ENCODE peak calls at places on chromosome 3, in ten cellular contexts. H is heart left ventricle; A is progenitor cell of endocrine pancreas; G is body of pancreas; B is stomach; S is AG09319; C is WERI-Rb-1; L is cardiac fibroblast; D is CD8-positive, alpha-beta T cell; V is nephron progenitor cell. M is an unnamed sample.

GRCh38 chr3:81545572-81545971 is 215.9 kb downstream of the GBE1 start:
- DNase-seq in V (no peak), D (no peak), L (peak; percentile 29), G (no peak), S (no peak), B (no peak), A (no peak), C (no peak), H (no peak), M (no peak)

GRCh38 chr3:123480428-123480827 is 31.5 kb upstream of the ADCY5 start:
- DNase-seq in S (no peak), C (no peak), L (no peak), A (no peak), D (no peak), B (no peak), H (no peak), G (no peak), V (no peak), M (no peak)

GRCh38 chr3:184683900-184684560 is 27.8 kb downstream of the MAGEF1 start:
- DNase-seq in S (no peak), A (no peak), H (no peak), D (no peak), B (no peak), C (no peak), L (no peak), V (no peak), G (no peak), M (no peak)

GRCh38 chr3:12993623-12994356 is 79.4 kb downstream of the IQSEC1 start:
- DNase-seq in S (no peak), A (peak; percentile 38), H (no peak), G (peak; percentile 53), L (no peak), C (no peak), V (peak; percentile 67), D (no peak), B (peak; percentile 46), M (peak; percentile 27)

GRCh38 chr3:121894191-121894990 is at the start of gene SLC15A2:
- DNase-seq in A (no peak), B (peak; percentile 45), S (no peak), L (peak; percentile 25), C (peak; percentile 11), H (peak; percentile 18), G (peak; percentile 75), V (no peak), D (no peak), M (no peak)

GRCh38 chr3:146895026-146895749 is 290.0 kb upstream of the PLSCR5 start:
- DNase-seq in G (no peak), A (no peak), S (peak; percentile 30), L (peak; percentile 2), C (no peak), D (no peak), B (no peak), V (no peak), H (no peak), M (no peak)

GRCh38 chr3:134694946-134695543 is 44.2 kb upstream of the KY start:
- DNase-seq in H (no peak), B (no peak), C (no peak), V (no peak), L (no peak), S (no peak), G (no peak), A (no peak), D (no peak), M (no peak)

GRCh38 chr3:61060421-61060861 is 190.8 kb downstream of the FHIT start:
- DNase-seq in C (peak; percentile 78), B (no peak), G (no peak), S (no peak), L (no peak), A (no peak), H (no peak), D (no peak), V (no peak), M (no peak)

DNA sequence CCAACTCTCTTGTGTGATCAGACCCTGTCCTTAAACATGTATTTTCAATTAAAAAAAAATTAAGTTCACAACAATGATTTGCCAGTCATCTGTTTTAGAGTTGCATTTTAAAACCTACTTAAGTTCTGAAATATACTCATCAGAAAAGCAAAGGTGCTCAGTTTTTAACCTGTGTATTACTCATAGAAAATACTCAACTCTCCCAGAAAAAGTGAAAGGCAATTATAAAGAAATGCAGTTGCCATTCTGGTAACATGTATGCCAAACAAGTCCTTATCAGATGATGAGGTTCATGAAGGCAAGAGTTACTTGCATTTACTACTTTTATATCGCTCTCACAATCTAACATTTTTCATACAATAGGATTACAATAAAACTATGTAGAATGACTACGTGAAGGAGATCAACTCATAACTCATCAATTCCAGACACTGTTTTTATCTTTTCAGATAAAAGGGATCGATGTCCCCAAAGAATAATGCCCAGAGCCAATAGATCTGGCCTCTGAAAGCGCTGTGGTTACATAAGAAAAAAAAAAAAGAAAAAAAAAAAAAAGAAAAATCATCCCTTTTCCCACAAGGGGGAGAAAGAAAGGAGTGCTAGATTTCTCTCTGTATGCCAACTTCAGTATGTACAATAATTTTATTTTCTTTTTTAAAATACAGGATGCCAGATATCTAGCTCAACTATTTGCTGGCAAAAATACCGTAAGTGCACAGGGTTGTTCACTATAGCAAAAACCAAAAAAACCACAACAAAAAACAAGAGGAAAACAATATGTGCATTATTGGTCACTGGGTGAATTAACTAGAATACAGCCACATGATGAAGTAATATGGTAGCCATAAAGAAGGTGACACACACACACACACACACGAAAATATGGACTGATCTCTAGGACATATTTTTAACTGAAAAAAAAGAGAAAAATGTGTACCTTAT is 137.4 kb downstream of the NR1I2 start:
- DNase-seq in B (no peak), G (no peak), D (no peak), C (no peak), A (no peak), S (no peak), H (no peak), V (no peak), L (peak; percentile 5), M (no peak)
- TF ChIP-seq CTCF in B (no peak), G (no peak), D (no peak), C (no peak), A (peak; percentile 33), S (no peak), H (no peak), V (no peak), L (peak; percentile 19), M (peak; percentile 35)

GRCh38 chr3:129722527-129722926 is 116.1 kb upstream of the PLXND1 start:
- DNase-seq in B (no peak), D (no peak), V (no peak), H (no peak), A (no peak), C (no peak), S (no peak), L (no peak), G (no peak), M (no peak)
- TF ChIP-seq CTCF in B (no peak), D (no peak), V (no peak), H (no peak), A (no peak), C (no peak), S (no peak), L (no peak), G (no peak), M (no peak)

GRCh38 chr3:133440652-133441051 is 40.8 kb downstream of the BFSP2 start:
- DNase-seq in D (no peak), A (no peak), H (no peak), C (no peak), V (no peak), S (no peak), L (no peak), G (no peak), B (no peak), M (no peak)

GRCh38 chr3:133442518-133442917 is 42.7 kb downstream of the BFSP2 start:
- DNase-seq in V (no peak), C (no peak), G (no peak), A (no peak), H (no peak), B (no peak), D (no peak), S (no peak), L (no peak), M (no peak)

GRCh38 chr3:133439563-133439962 is 39.7 kb downstream of the BFSP2 start:
- DNase-seq in A (no peak), B (no peak), D (no peak), S (no peak), V (no peak), C (no peak), L (no peak), G (no peak), H (no peak), M (no peak)

GRCh38 chr3:133441867-133442270 is 42.0 kb downstream of the BFSP2 start:
- DNase-seq in S (no peak), L (no peak), B (no peak), C (no peak), G (no peak), A (no peak), V (no peak), H (no peak), D (peak; percentile 20), M (no peak)

DNA sequence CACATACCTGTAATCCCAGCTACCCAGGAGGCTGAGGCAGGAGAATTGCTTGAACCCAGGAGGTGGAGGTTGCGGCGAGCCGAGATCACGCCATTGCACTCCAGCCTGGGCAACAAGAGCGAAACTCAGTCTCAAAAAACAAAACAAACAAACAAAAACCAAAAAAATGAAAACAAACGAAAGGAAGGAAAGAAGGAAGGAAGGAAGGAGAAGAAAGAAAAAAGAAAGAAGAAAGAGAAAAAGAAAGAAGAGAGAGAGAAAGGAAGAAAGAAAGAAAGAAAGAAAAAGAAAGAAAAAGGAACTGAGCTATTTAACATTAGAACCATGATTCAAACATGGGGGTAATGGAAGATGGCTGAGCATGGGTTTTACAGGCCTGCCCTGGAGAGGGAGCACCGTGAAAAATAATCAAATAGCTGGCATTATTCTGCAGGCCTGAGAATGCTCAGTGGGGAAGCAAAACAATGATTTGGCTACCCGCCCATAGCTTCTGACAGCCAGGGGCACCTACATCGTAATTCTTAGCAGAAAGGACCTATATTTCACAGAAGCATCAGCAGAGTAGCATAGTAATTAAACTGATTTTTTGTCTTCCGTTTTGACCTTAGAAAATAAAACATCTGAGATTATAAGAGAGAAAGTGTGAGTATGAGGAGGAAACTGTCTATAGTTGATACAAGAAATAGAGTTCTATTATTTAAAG is 37.7 kb downstream of the BFSP2 start:
- DNase-seq in H (no peak), D (no peak), B (no peak), S (no peak), V (no peak), C (no peak), A (no peak), G (peak; percentile 13), L (peak; percentile 68), M (no peak)
- TF ChIP-seq CTCF in H (no peak), D (no peak), B (no peak), S (peak; percentile 3), V (no peak), C (no peak), A (no peak), G (no peak), L (no peak), M (no peak)

DNA sequence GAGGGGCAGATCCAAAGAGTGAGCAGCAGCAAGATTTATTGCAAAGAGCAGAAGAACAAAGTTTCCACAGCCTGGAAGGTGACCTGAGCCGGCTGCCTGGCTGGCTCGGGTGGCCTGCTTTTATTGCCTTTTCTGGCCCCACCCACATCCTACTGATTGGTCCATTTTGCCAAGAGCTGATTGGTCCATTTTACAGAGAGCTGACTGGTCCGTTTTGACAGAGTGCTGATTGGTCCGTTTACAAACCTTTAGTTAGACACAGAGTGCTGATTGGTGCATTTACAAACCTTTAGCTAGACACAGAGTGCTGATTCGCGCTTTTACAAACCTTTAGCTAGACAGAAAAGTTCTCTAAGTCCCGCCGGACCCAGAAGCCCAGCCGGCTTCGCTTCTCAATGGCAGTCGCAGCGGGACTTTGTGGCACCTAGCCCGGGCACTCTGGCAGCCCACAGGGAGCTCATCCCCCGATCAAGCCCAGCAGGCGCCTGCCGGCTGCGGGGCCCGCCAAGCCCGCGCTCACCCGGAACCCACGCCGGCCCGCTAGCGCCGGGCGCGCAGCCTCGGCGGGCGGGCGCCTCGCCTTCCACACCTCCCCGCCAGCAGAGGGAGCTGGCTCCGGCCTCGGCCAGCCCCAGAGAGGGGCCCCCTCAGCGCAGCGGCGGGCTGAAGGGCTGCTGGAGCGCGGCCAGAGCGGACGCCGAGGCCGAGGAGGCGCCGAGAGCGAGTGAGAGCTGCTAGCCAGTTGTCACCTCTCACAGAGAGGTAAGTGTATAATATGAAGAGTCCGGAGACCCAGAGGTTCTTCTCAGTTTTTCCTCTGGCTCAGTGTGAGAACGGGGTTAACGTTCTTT is 339.2 kb downstream of the CHL1 start:
- DNase-seq in D (no peak), L (peak; percentile 6), G (peak; percentile 60), C (peak; percentile 54), B (no peak), H (no peak), A (peak; percentile 30), V (peak; percentile 24), S (no peak), M (no peak)
- TF ChIP-seq CTCF in D (no peak), L (no peak), G (peak; percentile 11), C (peak; percentile 53), B (no peak), H (no peak), A (peak; percentile 57), V (no peak), S (no peak), M (no peak)

M was measured in neural crest cell.